ENCODE peak calls at places on chromosomes 13 and 19, in seven cellular contexts. One of them, this sample, is unnamed.
A peak's percentile ranks its signal among the peaks of the same experiment; 100 is the strongest.

GRCh38 chr13:24834902-24835510 is 71.0 kb downstream of the RNF17 start:
- DNase-seq in left colon: no peak
- DNase-seq in activated T-helper 2 cell treated with anti-CD3 and anti-CD28 coated beads, Interferon-gamma antibody, Interleukin-2, Interleukin-4, amounts not matched to agents 10 μg/mL and 5 μg/mL and 100 μg/mL, durations not matched to agents 14 hours and 24 hours and 36 hours: no peak
- DNase-seq in naive B cell: no peak
- DNase-seq in GM23248: no peak
- DNase-seq in cardiac muscle cell: no peak
- DNase-seq in T-helper 1 cell: no peak
- DNase-seq in this sample: no peak

GRCh38 chr13:73194310-73194709 is 135.5 kb downstream of the KLF5 start:
- DNase-seq in left colon: peak; percentile 61
- DNase-seq in naive B cell: no peak
- DNase-seq in cardiac muscle cell: no peak
- DNase-seq in activated T-helper 2 cell treated with anti-CD3 and anti-CD28 coated beads, Interferon-gamma antibody, Interleukin-2, Interleukin-4, amounts not matched to agents 10 μg/mL and 5 μg/mL and 100 μg/mL, durations not matched to agents 14 hours and 24 hours and 36 hours: no peak
- DNase-seq in T-helper 1 cell: no peak
- DNase-seq in GM23248: no peak
- DNase-seq in this sample: no peak

GRCh38 chr13:52665325-52665724 is 12.7 kb downstream of the SUGT1 start:
- DNase-seq in naive B cell: no peak
- DNase-seq in cardiac muscle cell: peak; percentile 29
- DNase-seq in activated T-helper 2 cell treated with anti-CD3 and anti-CD28 coated beads, Interferon-gamma antibody, Interleukin-2, Interleukin-4, amounts not matched to agents 10 μg/mL and 5 μg/mL and 100 μg/mL, durations not matched to agents 14 hours and 24 hours and 36 hours: no peak
- DNase-seq in GM23248: peak; percentile 60
- DNase-seq in T-helper 1 cell: no peak
- DNase-seq in left colon: no peak
- DNase-seq in this sample: no peak

GRCh38 chr19:8611391-8611883 is 922 bp upstream of the ADAMTS10 start:
- DNase-seq in naive B cell: no peak
- DNase-seq in left colon: no peak
- DNase-seq in T-helper 1 cell: no peak
- DNase-seq in activated T-helper 2 cell treated with anti-CD3 and anti-CD28 coated beads, Interferon-gamma antibody, Interleukin-2, Interleukin-4, amounts not matched to agents 10 μg/mL and 5 μg/mL and 100 μg/mL, durations not matched to agents 14 hours and 24 hours and 36 hours: no peak
- DNase-seq in GM23248: peak; percentile 25
- DNase-seq in cardiac muscle cell: peak; percentile 32
- DNase-seq in this sample: no peak

GRCh38 chr13:54913668-54914067 is 1885.1 kb downstream of the OLFM4 start:
- DNase-seq in naive B cell: no peak
- DNase-seq in GM23248: no peak
- DNase-seq in T-helper 1 cell: no peak
- DNase-seq in activated T-helper 2 cell treated with anti-CD3 and anti-CD28 coated beads, Interferon-gamma antibody, Interleukin-2, Interleukin-4, amounts not matched to agents 10 μg/mL and 5 μg/mL and 100 μg/mL, durations not matched to agents 14 hours and 24 hours and 36 hours: no peak
- DNase-seq in cardiac muscle cell: no peak
- DNase-seq in left colon: no peak
- DNase-seq in this sample: no peak

GRCh38 chr19:5271145-5271544 is 69.5 kb downstream of the PTPRS start:
- DNase-seq in cardiac muscle cell: no peak
- DNase-seq in naive B cell: no peak
- DNase-seq in GM23248: peak; percentile 24
- DNase-seq in activated T-helper 2 cell treated with anti-CD3 and anti-CD28 coated beads, Interferon-gamma antibody, Interleukin-2, Interleukin-4, amounts not matched to agents 10 μg/mL and 5 μg/mL and 100 μg/mL, durations not matched to agents 14 hours and 24 hours and 36 hours: no peak
- DNase-seq in left colon: no peak
- DNase-seq in T-helper 1 cell: no peak
- DNase-seq in this sample: no peak

GRCh38 chr19:10000171-10000826 is 10.0 kb downstream of the COL5A3 start:
- DNase-seq in naive B cell: peak; percentile 13
- DNase-seq in activated T-helper 2 cell treated with anti-CD3 and anti-CD28 coated beads, Interferon-gamma antibody, Interleukin-2, Interleukin-4, amounts not matched to agents 10 μg/mL and 5 μg/mL and 100 μg/mL, durations not matched to agents 14 hours and 24 hours and 36 hours: peak; percentile 51
- DNase-seq in left colon: peak; percentile 40
- DNase-seq in T-helper 1 cell: peak; percentile 14
- DNase-seq in GM23248: peak; percentile 79
- DNase-seq in cardiac muscle cell: peak; percentile 81
- DNase-seq in this sample: no peak

GRCh38 chr19:10292206-10292788 is 2.5 kb downstream of the ICAM5 start:
- DNase-seq in left colon: peak; percentile 90
- DNase-seq in T-helper 1 cell: peak; percentile 41
- DNase-seq in naive B cell: no peak
- DNase-seq in cardiac muscle cell: peak; percentile 85
- DNase-seq in activated T-helper 2 cell treated with anti-CD3 and anti-CD28 coated beads, Interferon-gamma antibody, Interleukin-2, Interleukin-4, amounts not matched to agents 10 μg/mL and 5 μg/mL and 100 μg/mL, durations not matched to agents 14 hours and 24 hours and 36 hours: peak; percentile 72
- DNase-seq in GM23248: peak; percentile 91
- DNase-seq in this sample: no peak

GRCh38 chr19:55258476-55258827 is 365 bp downstream of the PPP6R1 start:
- DNase-seq in naive B cell: no peak
- DNase-seq in cardiac muscle cell: no peak
- DNase-seq in GM23248: peak; percentile 52
- DNase-seq in T-helper 1 cell: peak; percentile 33
- DNase-seq in left colon: no peak
- DNase-seq in activated T-helper 2 cell treated with anti-CD3 and anti-CD28 coated beads, Interferon-gamma antibody, Interleukin-2, Interleukin-4, amounts not matched to agents 10 μg/mL and 5 μg/mL and 100 μg/mL, durations not matched to agents 14 hours and 24 hours and 36 hours: peak; percentile 34
- DNase-seq in this sample: no peak

This sample was measured in GM12878.